ENCODE peak calls at places on chromosomes 16 and 17, in eight cellular contexts. One of them, this sample, is unnamed.

GRCh38 chr16:60682219-60682618 is 1354.0 kb downstream of the CDH8 start:
- DNase-seq in GM23248: no peak
- DNase-seq in COR-L47: no peak
- DNase-seq in fibroblast of the aortic adventitia: no peak
- DNase-seq in stimulated activated CD8-positive, alpha-beta memory T cell treated with anti-CD3 and anti-CD28 coated beads, Interleukin-7, amount 100 ng/mL, for 1 hour: no peak
- DNase-seq in fibroblast of mammary gland: no peak
- DNase-seq in astrocyte: no peak
- DNase-seq in RPMI7951: no peak
- DNase-seq in this sample: no peak

GRCh38 chr17:73770115-73770848 is 126.0 kb upstream of the SDK2 start:
- DNase-seq in GM23248: peak
- DNase-seq in COR-L47: peak
- DNase-seq in fibroblast of the aortic adventitia: peak
- DNase-seq in stimulated activated CD8-positive, alpha-beta memory T cell treated with anti-CD3 and anti-CD28 coated beads, Interleukin-7, amount 100 ng/mL, for 1 hour: no peak
- DNase-seq in fibroblast of mammary gland: peak
- DNase-seq in astrocyte: peak
- DNase-seq in RPMI7951: peak
- DNase-seq in this sample: peak

GRCh38 chr17:48024149-48025039 is 13.2 kb downstream of the COPZ2 start:
- DNase-seq in GM23248: peak
- DNase-seq in COR-L47: peak
- DNase-seq in fibroblast of the aortic adventitia: peak
- DNase-seq in stimulated activated CD8-positive, alpha-beta memory T cell treated with anti-CD3 and anti-CD28 coated beads, Interleukin-7, amount 100 ng/mL, for 1 hour: no peak
- DNase-seq in fibroblast of mammary gland: peak
- DNase-seq in astrocyte: peak
- DNase-seq in RPMI7951: peak
- DNase-seq in this sample: peak

GRCh38 chr16:89009343-89010209 is 32.6 kb upstream of the CBFA2T3 start:
- DNase-seq in GM23248: peak
- DNase-seq in COR-L47: no peak
- DNase-seq in fibroblast of the aortic adventitia: peak
- DNase-seq in stimulated activated CD8-positive, alpha-beta memory T cell treated with anti-CD3 and anti-CD28 coated beads, Interleukin-7, amount 100 ng/mL, for 1 hour: no peak
- DNase-seq in fibroblast of mammary gland: peak
- DNase-seq in astrocyte: no peak
- DNase-seq in RPMI7951: no peak
- DNase-seq in this sample: no peak

GRCh38 chr17:35433075-35433894 is 985 bp upstream of the SLFN12 start:
- DNase-seq in GM23248: peak
- DNase-seq in COR-L47: no peak
- DNase-seq in fibroblast of the aortic adventitia: peak
- DNase-seq in stimulated activated CD8-positive, alpha-beta memory T cell treated with anti-CD3 and anti-CD28 coated beads, Interleukin-7, amount 100 ng/mL, for 1 hour: peak
- DNase-seq in fibroblast of mammary gland: peak
- DNase-seq in astrocyte: peak
- DNase-seq in RPMI7951: peak
- DNase-seq in this sample: peak

GRCh38 chr16:10180771-10181163 is 1.5 kb downstream of the GRIN2A start:
- DNase-seq in GM23248: peak
- DNase-seq in COR-L47: no peak
- DNase-seq in fibroblast of the aortic adventitia: no peak
- DNase-seq in stimulated activated CD8-positive, alpha-beta memory T cell treated with anti-CD3 and anti-CD28 coated beads, Interleukin-7, amount 100 ng/mL, for 1 hour: no peak
- DNase-seq in fibroblast of mammary gland: no peak
- DNase-seq in astrocyte: no peak
- DNase-seq in RPMI7951: peak
- DNase-seq in this sample: peak

GRCh38 chr17:62753562-62753961 is 54.6 kb downstream of the MARCHF10 start:
- DNase-seq in GM23248: no peak
- DNase-seq in COR-L47: no peak
- DNase-seq in fibroblast of the aortic adventitia: no peak
- DNase-seq in stimulated activated CD8-positive, alpha-beta memory T cell treated with anti-CD3 and anti-CD28 coated beads, Interleukin-7, amount 100 ng/mL, for 1 hour: no peak
- DNase-seq in fibroblast of mammary gland: no peak
- DNase-seq in astrocyte: no peak
- DNase-seq in RPMI7951: no peak
- DNase-seq in this sample: no peak

GRCh38 chr17:50361561-50362480 is 11.2 kb downstream of the MRPL27 start:
- DNase-seq in GM23248: peak
- DNase-seq in COR-L47: peak
- DNase-seq in fibroblast of the aortic adventitia: peak
- DNase-seq in stimulated activated CD8-positive, alpha-beta memory T cell treated with anti-CD3 and anti-CD28 coated beads, Interleukin-7, amount 100 ng/mL, for 1 hour: no peak
- DNase-seq in fibroblast of mammary gland: peak
- DNase-seq in astrocyte: peak
- DNase-seq in RPMI7951: peak
- DNase-seq in this sample: peak

GRCh38 chr17:17220529-17220928 is 14.4 kb upstream of the PLD6 start:
- DNase-seq in GM23248: no peak
- DNase-seq in COR-L47: peak
- DNase-seq in fibroblast of the aortic adventitia: no peak
- DNase-seq in stimulated activated CD8-positive, alpha-beta memory T cell treated with anti-CD3 and anti-CD28 coated beads, Interleukin-7, amount 100 ng/mL, for 1 hour: no peak
- DNase-seq in fibroblast of mammary gland: no peak
- DNase-seq in astrocyte: no peak
- DNase-seq in RPMI7951: no peak
- DNase-seq in this sample: no peak

GRCh38 chr17:39754958-39755549 is 17.3 kb downstream of the GRB7 start:
- DNase-seq in GM23248: peak
- DNase-seq in COR-L47: no peak
- DNase-seq in fibroblast of the aortic adventitia: no peak
- DNase-seq in stimulated activated CD8-positive, alpha-beta memory T cell treated with anti-CD3 and anti-CD28 coated beads, Interleukin-7, amount 100 ng/mL, for 1 hour: no peak
- DNase-seq in fibroblast of mammary gland: no peak
- DNase-seq in astrocyte: no peak
- DNase-seq in RPMI7951: no peak
- DNase-seq in this sample: peak

GRCh38 chr17:82913304-82914043 is 73.7 kb upstream of the ZNF750 start:
- DNase-seq in GM23248: no peak
- DNase-seq in COR-L47: peak
- DNase-seq in fibroblast of the aortic adventitia: no peak
- DNase-seq in stimulated activated CD8-positive, alpha-beta memory T cell treated with anti-CD3 and anti-CD28 coated beads, Interleukin-7, amount 100 ng/mL, for 1 hour: no peak
- DNase-seq in fibroblast of mammary gland: no peak
- DNase-seq in astrocyte: no peak
- DNase-seq in RPMI7951: no peak
- DNase-seq in this sample: peak

GRCh38 chr17:3907483-3908216 is 8.6 kb downstream of the P2RX1 start:
- DNase-seq in GM23248: no peak
- DNase-seq in COR-L47: no peak
- DNase-seq in fibroblast of the aortic adventitia: no peak
- DNase-seq in stimulated activated CD8-positive, alpha-beta memory T cell treated with anti-CD3 and anti-CD28 coated beads, Interleukin-7, amount 100 ng/mL, for 1 hour: no peak
- DNase-seq in fibroblast of mammary gland: no peak
- DNase-seq in astrocyte: no peak
- DNase-seq in RPMI7951: no peak
- DNase-seq in this sample: no peak

GRCh38 chr16:72798212-72798611 is 249.7 kb downstream of the ZFHX3 start:
- DNase-seq in GM23248: no peak
- DNase-seq in COR-L47: no peak
- DNase-seq in fibroblast of the aortic adventitia: no peak
- DNase-seq in stimulated activated CD8-positive, alpha-beta memory T cell treated with anti-CD3 and anti-CD28 coated beads, Interleukin-7, amount 100 ng/mL, for 1 hour: no peak
- DNase-seq in fibroblast of mammary gland: no peak
- DNase-seq in astrocyte: no peak
- DNase-seq in RPMI7951: no peak
- DNase-seq in this sample: no peak

GRCh38 chr17:44672479-44673093 is 16.3 kb downstream of the MEIOC start:
- DNase-seq in GM23248: peak
- DNase-seq in COR-L47: no peak
- DNase-seq in fibroblast of the aortic adventitia: peak
- DNase-seq in stimulated activated CD8-positive, alpha-beta memory T cell treated with anti-CD3 and anti-CD28 coated beads, Interleukin-7, amount 100 ng/mL, for 1 hour: no peak
- DNase-seq in fibroblast of mammary gland: peak
- DNase-seq in astrocyte: no peak
- DNase-seq in RPMI7951: peak
- DNase-seq in this sample: peak

GRCh38 chr17:10558049-10558448 is 8.6 kb upstream of the MYH2 start:
- DNase-seq in GM23248: no peak
- DNase-seq in COR-L47: no peak
- DNase-seq in fibroblast of the aortic adventitia: no peak
- DNase-seq in stimulated activated CD8-positive, alpha-beta memory T cell treated with anti-CD3 and anti-CD28 coated beads, Interleukin-7, amount 100 ng/mL, for 1 hour: no peak
- DNase-seq in fibroblast of mammary gland: no peak
- DNase-seq in astrocyte: no peak
- DNase-seq in RPMI7951: no peak
- DNase-seq in this sample: no peak

GRCh38 chr16:87368029-87368765 is 15.4 kb downstream of the FBXO31 start:
- DNase-seq in GM23248: no peak
- DNase-seq in COR-L47: no peak
- DNase-seq in fibroblast of the aortic adventitia: no peak
- DNase-seq in stimulated activated CD8-positive, alpha-beta memory T cell treated with anti-CD3 and anti-CD28 coated beads, Interleukin-7, amount 100 ng/mL, for 1 hour: no peak
- DNase-seq in fibroblast of mammary gland: no peak
- DNase-seq in astrocyte: no peak
- DNase-seq in RPMI7951: no peak
- DNase-seq in this sample: no peak

GRCh38 chr16:53502331-53503269 is at the start of gene AKTIP:
- DNase-seq in GM23248: peak
- DNase-seq in COR-L47: no peak
- DNase-seq in fibroblast of the aortic adventitia: peak
- DNase-seq in stimulated activated CD8-positive, alpha-beta memory T cell treated with anti-CD3 and anti-CD28 coated beads, Interleukin-7, amount 100 ng/mL, for 1 hour: no peak
- DNase-seq in fibroblast of mammary gland: peak
- DNase-seq in astrocyte: peak
- DNase-seq in RPMI7951: peak
- DNase-seq in this sample: peak

GRCh38 chr16:3971261-3971660 is 90.7 kb upstream of the CREBBP start:
- DNase-seq in GM23248: peak
- DNase-seq in COR-L47: no peak
- DNase-seq in fibroblast of the aortic adventitia: peak
- DNase-seq in stimulated activated CD8-positive, alpha-beta memory T cell treated with anti-CD3 and anti-CD28 coated beads, Interleukin-7, amount 100 ng/mL, for 1 hour: no peak
- DNase-seq in fibroblast of mammary gland: peak
- DNase-seq in astrocyte: peak
- DNase-seq in RPMI7951: no peak
- DNase-seq in this sample: peak

GRCh38 chr17:9256944-9257629 is 235.8 kb downstream of the NTN1 start:
- DNase-seq in GM23248: peak
- DNase-seq in COR-L47: no peak
- DNase-seq in fibroblast of the aortic adventitia: no peak
- DNase-seq in stimulated activated CD8-positive, alpha-beta memory T cell treated with anti-CD3 and anti-CD28 coated beads, Interleukin-7, amount 100 ng/mL, for 1 hour: no peak
- DNase-seq in fibroblast of mammary gland: peak
- DNase-seq in astrocyte: peak
- DNase-seq in RPMI7951: no peak
- DNase-seq in this sample: peak

GRCh38 chr16:82345318-82345717 is 175.3 kb upstream of the MPHOSPH6 start:
- DNase-seq in GM23248: no peak
- DNase-seq in COR-L47: no peak
- DNase-seq in fibroblast of the aortic adventitia: no peak
- DNase-seq in stimulated activated CD8-positive, alpha-beta memory T cell treated with anti-CD3 and anti-CD28 coated beads, Interleukin-7, amount 100 ng/mL, for 1 hour: no peak
- DNase-seq in fibroblast of mammary gland: no peak
- DNase-seq in astrocyte: no peak
- DNase-seq in RPMI7951: no peak
- DNase-seq in this sample: no peak

GRCh38 chr17:81991684-81992513 is 14.5 kb downstream of the ASPSCR1 start:
- DNase-seq in GM23248: peak
- DNase-seq in COR-L47: no peak
- DNase-seq in fibroblast of the aortic adventitia: peak
- DNase-seq in stimulated activated CD8-positive, alpha-beta memory T cell treated with anti-CD3 and anti-CD28 coated beads, Interleukin-7, amount 100 ng/mL, for 1 hour: no peak
- DNase-seq in fibroblast of mammary gland: peak
- DNase-seq in astrocyte: peak
- DNase-seq in RPMI7951: no peak
- DNase-seq in this sample: peak

GRCh38 chr17:2400474-2400866 is 390 bp downstream of the MNT start:
- DNase-seq in GM23248: peak
- DNase-seq in COR-L47: no peak
- DNase-seq in fibroblast of the aortic adventitia: no peak
- DNase-seq in stimulated activated CD8-positive, alpha-beta memory T cell treated with anti-CD3 and anti-CD28 coated beads, Interleukin-7, amount 100 ng/mL, for 1 hour: no peak
- DNase-seq in fibroblast of mammary gland: no peak
- DNase-seq in astrocyte: no peak
- DNase-seq in RPMI7951: peak
- DNase-seq in this sample: peak

GRCh38 chr16:30896890-30897730 is 696 bp downstream of the CTF1 start:
- DNase-seq in GM23248: peak
- DNase-seq in COR-L47: no peak
- DNase-seq in fibroblast of the aortic adventitia: peak
- DNase-seq in stimulated activated CD8-positive, alpha-beta memory T cell treated with anti-CD3 and anti-CD28 coated beads, Interleukin-7, amount 100 ng/mL, for 1 hour: peak
- DNase-seq in fibroblast of mammary gland: peak
- DNase-seq in astrocyte: peak
- DNase-seq in RPMI7951: peak
- DNase-seq in this sample: peak

GRCh38 chr17:77216435-77216980 is 75.7 kb downstream of the SEC14L1 start:
- DNase-seq in GM23248: no peak
- DNase-seq in COR-L47: no peak
- DNase-seq in fibroblast of the aortic adventitia: no peak
- DNase-seq in stimulated activated CD8-positive, alpha-beta memory T cell treated with anti-CD3 and anti-CD28 coated beads, Interleukin-7, amount 100 ng/mL, for 1 hour: no peak
- DNase-seq in fibroblast of mammary gland: no peak
- DNase-seq in astrocyte: no peak
- DNase-seq in RPMI7951: no peak
- DNase-seq in this sample: no peak

GRCh38 chr17:42865638-42866094 is 14.7 kb downstream of the AOC3 start:
- DNase-seq in GM23248: no peak
- DNase-seq in COR-L47: no peak
- DNase-seq in fibroblast of the aortic adventitia: no peak
- DNase-seq in stimulated activated CD8-positive, alpha-beta memory T cell treated with anti-CD3 and anti-CD28 coated beads, Interleukin-7, amount 100 ng/mL, for 1 hour: no peak
- DNase-seq in fibroblast of mammary gland: no peak
- DNase-seq in astrocyte: no peak
- DNase-seq in RPMI7951: no peak
- DNase-seq in this sample: no peak

GRCh38 chr17:81929253-81930141 is 2.0 kb upstream of the MAFG start:
- DNase-seq in GM23248: no peak
- DNase-seq in COR-L47: no peak
- DNase-seq in fibroblast of the aortic adventitia: no peak
- DNase-seq in stimulated activated CD8-positive, alpha-beta memory T cell treated with anti-CD3 and anti-CD28 coated beads, Interleukin-7, amount 100 ng/mL, for 1 hour: no peak
- DNase-seq in fibroblast of mammary gland: no peak
- DNase-seq in astrocyte: no peak
- DNase-seq in RPMI7951: no peak
- DNase-seq in this sample: no peak

GRCh38 chr17:19306160-19307111 is 56.1 kb downstream of the B9D1 start:
- DNase-seq in GM23248: no peak
- DNase-seq in COR-L47: no peak
- DNase-seq in fibroblast of the aortic adventitia: no peak
- DNase-seq in stimulated activated CD8-positive, alpha-beta memory T cell treated with anti-CD3 and anti-CD28 coated beads, Interleukin-7, amount 100 ng/mL, for 1 hour: no peak
- DNase-seq in fibroblast of mammary gland: no peak
- DNase-seq in astrocyte: no peak
- DNase-seq in RPMI7951: peak
- DNase-seq in this sample: no peak

GRCh38 chr17:45316271-45317112 is at the start of gene MAP3K14:
- DNase-seq in GM23248: peak
- DNase-seq in COR-L47: peak
- DNase-seq in fibroblast of the aortic adventitia: peak
- DNase-seq in stimulated activated CD8-positive, alpha-beta memory T cell treated with anti-CD3 and anti-CD28 coated beads, Interleukin-7, amount 100 ng/mL, for 1 hour: peak
- DNase-seq in fibroblast of mammary gland: peak
- DNase-seq in astrocyte: peak
- DNase-seq in RPMI7951: peak
- DNase-seq in this sample: peak

GRCh38 chr16:19874816-19875546 is 9.7 kb downstream of the GPRC5B start:
- DNase-seq in GM23248: no peak
- DNase-seq in COR-L47: no peak
- DNase-seq in fibroblast of the aortic adventitia: no peak
- DNase-seq in stimulated activated CD8-positive, alpha-beta memory T cell treated with anti-CD3 and anti-CD28 coated beads, Interleukin-7, amount 100 ng/mL, for 1 hour: no peak
- DNase-seq in fibroblast of mammary gland: no peak
- DNase-seq in astrocyte: no peak
- DNase-seq in RPMI7951: no peak
- DNase-seq in this sample: no peak

GRCh38 chr16:13148836-13149235 is 247.4 kb downstream of the SHISA9 start:
- DNase-seq in GM23248: no peak
- DNase-seq in COR-L47: no peak
- DNase-seq in fibroblast of the aortic adventitia: no peak
- DNase-seq in stimulated activated CD8-positive, alpha-beta memory T cell treated with anti-CD3 and anti-CD28 coated beads, Interleukin-7, amount 100 ng/mL, for 1 hour: no peak
- DNase-seq in fibroblast of mammary gland: peak
- DNase-seq in astrocyte: no peak
- DNase-seq in RPMI7951: no peak
- DNase-seq in this sample: no peak

GRCh38 chr16:27106305-27106704 is 39.6 kb downstream of the C16orf82 start:
- DNase-seq in GM23248: no peak
- DNase-seq in COR-L47: no peak
- DNase-seq in fibroblast of the aortic adventitia: no peak
- DNase-seq in stimulated activated CD8-positive, alpha-beta memory T cell treated with anti-CD3 and anti-CD28 coated beads, Interleukin-7, amount 100 ng/mL, for 1 hour: no peak
- DNase-seq in fibroblast of mammary gland: no peak
- DNase-seq in astrocyte: no peak
- DNase-seq in RPMI7951: no peak
- DNase-seq in this sample: no peak

This sample was measured in ELR.